ENCODE peak calls at places on chromosomes 13 and 19, in nine cellular contexts. H is fibroblast of lung, U is uterus, G is GM23338, R is PC-9, P is kidney, N is H9, J is tibial nerve, S is foreskin fibroblast. F is an unnamed sample.

GRCh38 chr19:54434862-54435174 is 14.2 kb upstream of the LENG8 start:
- DNase-seq in N (no peak), S (no peak), R (no peak), U (no peak), G (peak; percentile 56), P (peak; percentile 61), H (no peak), J (no peak), F (no peak)

GRCh38 chr13:22517544-22517943 is 663.2 kb upstream of the SGCG start:
- DNase-seq in U (no peak), H (peak; percentile 6), N (no peak), R (no peak), G (peak; percentile 35), J (no peak), S (no peak), P (no peak), F (no peak)

GRCh38 chr13:27573265-27573664 is 47.1 kb downstream of the LNX2 start:
- DNase-seq in S (peak; percentile 61), U (no peak), P (no peak), H (peak; percentile 27), J (no peak), R (peak; percentile 21), N (no peak), G (no peak), F (peak; percentile 6)

GRCh38 chr19:5628919-5629481 is 6.1 kb downstream of the SAFB start:
- DNase-seq in P (no peak), H (no peak), G (no peak), R (no peak), J (no peak), N (no peak), U (no peak), S (no peak), F (no peak)

GRCh38 chr13:79307866-79308298 is 98.2 kb downstream of the RBM26 start:
- DNase-seq in R (no peak), N (peak; percentile 31), H (peak; percentile 26), U (no peak), P (no peak), J (no peak), G (peak; percentile 18), S (peak; percentile 67), F (no peak)

GRCh38 chr13:112943309-112944125 is 25.5 kb upstream of the MCF2L start:
- DNase-seq in U (peak; percentile 21), N (peak; percentile 63), G (peak; percentile 72), H (peak; percentile 11), J (no peak), S (peak; percentile 50), R (peak; percentile 60), P (peak; percentile 86), F (peak; percentile 22)

GRCh38 chr19:13817018-13817614 is 21.9 kb downstream of the ZSWIM4 start:
- DNase-seq in P (no peak), H (no peak), G (peak; percentile 100), J (no peak), U (no peak), R (no peak), N (peak; percentile 99), S (no peak), F (no peak)

GRCh38 chr13:107271226-107271625 is 703.3 kb upstream of the ARGLU1 start:
- DNase-seq in J (no peak), P (no peak), G (peak; percentile 81), H (peak; percentile 44), U (no peak), R (no peak), S (no peak), N (peak; percentile 71), F (no peak)

GRCh38 chr19:43532571-43532961 is 422 bp upstream of the ZNF575 start:
- DNase-seq in S (no peak), J (no peak), R (peak; percentile 58), N (peak; percentile 48), P (peak; percentile 86), G (no peak), H (no peak), U (peak; percentile 60), F (peak; percentile 65)

GRCh38 chr19:5191091-5191490 is 149.5 kb downstream of the PTPRS start:
- DNase-seq in H (no peak), P (no peak), S (no peak), R (no peak), U (no peak), J (no peak), G (no peak), N (no peak), F (no peak)

GRCh38 chr19:2051771-2052704 is 994 bp upstream of the MKNK2 start:
- DNase-seq in P (peak; percentile 87), S (no peak), U (peak; percentile 74), H (peak; percentile 67), J (no peak), R (no peak), N (peak; percentile 30), G (no peak), F (no peak)

GRCh38 chr13:87903568-87903967 is 232.4 kb downstream of the SLITRK5 start:
- DNase-seq in S (no peak), G (no peak), U (no peak), J (no peak), H (peak; percentile 14), N (no peak), P (no peak), R (no peak), F (no peak)

GRCh38 chr19:18761531-18762110 is 29.5 kb downstream of the COMP start:
- DNase-seq in G (no peak), J (no peak), P (peak; percentile 69), N (no peak), H (no peak), S (no peak), U (no peak), R (no peak), F (no peak)

GRCh38 chr19:39382991-39383828 is 7.7 kb downstream of the PAF1 start:
- DNase-seq in P (no peak), N (no peak), R (no peak), U (no peak), G (no peak), J (no peak), H (no peak), S (no peak), F (no peak)

DNA sequence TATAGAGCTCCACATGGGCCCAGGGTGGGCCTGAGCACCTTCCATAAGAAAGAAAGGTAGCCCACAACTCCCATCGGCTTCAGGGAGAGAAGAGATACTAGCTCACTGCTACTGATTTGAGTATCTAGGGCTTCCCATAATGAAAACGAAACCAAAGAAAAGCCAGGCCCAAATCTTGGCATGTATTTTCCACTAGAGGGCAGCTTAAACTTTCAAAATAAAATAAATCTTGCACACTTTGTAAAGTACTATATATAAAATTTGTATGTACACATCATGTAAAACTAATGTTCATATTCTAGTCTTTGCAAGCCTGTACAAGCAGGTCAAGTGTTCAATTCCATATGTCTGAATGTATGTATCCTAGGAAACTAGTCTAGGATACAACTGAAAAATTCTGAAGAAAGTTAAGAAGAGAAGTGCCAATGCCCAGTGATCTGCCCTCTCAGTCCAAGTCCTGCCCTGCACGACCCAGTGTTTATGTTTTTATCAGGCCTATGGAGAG is 475.9 kb downstream of the UQCRFS1 start:
- DNase-seq in H (peak; percentile 65), U (no peak), P (no peak), N (no peak), S (peak; percentile 69), G (peak; percentile 65), J (peak; percentile 19), R (no peak), F (peak; percentile 7)
- TF ChIP-seq CTCF in H (peak; percentile 60), U (peak; percentile 47), P (peak; percentile 56), N (peak; percentile 79), S (peak; percentile 45), G (peak; percentile 49), J (peak; percentile 30), R (peak; percentile 63), F (peak; percentile 42)

DNA sequence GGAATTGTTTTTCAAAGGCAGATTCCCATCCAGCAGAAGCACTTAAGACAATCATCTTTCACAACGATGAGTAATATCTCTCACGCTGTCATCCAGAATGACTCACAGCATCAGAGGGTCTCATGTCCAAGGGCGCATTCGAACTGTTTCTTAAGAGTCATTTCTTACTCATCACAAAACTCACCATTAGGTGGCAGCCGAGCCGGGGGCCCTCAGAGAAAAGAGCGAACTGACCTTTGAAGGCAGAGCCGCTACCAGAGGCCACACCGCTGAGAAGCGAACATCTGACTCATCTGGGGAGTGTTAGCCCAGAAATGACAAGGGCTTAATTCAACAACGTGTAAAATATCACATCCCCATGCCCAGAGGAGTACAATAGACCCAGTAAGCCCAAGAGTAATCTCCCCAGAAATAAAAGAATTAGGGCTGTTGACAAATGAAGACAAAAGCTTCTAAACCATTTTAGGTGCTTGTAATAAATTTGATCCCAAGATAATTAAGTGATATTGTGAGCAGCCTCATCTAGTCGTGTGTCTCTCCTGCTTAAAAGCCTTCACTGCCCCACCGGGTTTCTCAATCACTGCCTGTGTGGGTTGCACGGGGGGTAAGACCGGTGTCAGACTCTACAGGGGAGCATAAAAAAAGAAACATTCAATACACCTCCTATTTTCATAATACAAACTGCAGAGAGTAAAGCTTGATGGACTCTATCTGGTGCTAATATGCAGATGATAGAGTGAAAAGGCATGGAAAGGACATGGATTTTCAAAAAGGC is 96.2 kb downstream of the CYSLTR2 start:
- DNase-seq in U (peak; percentile 88), P (peak; percentile 88), G (peak; percentile 82), S (peak; percentile 98), H (peak; percentile 99), J (peak; percentile 83), R (peak; percentile 62), N (peak; percentile 72), F (peak; percentile 75)
- TF ChIP-seq CTCF in U (peak; percentile 51), P (peak; percentile 34), G (peak; percentile 69), S (peak; percentile 64), H (peak; percentile 61), J (peak; percentile 34), R (peak; percentile 64), N (peak; percentile 69), F (peak; percentile 24)

GRCh38 chr13:46052314-46053161 is at the start of gene ZC3H13:
- DNase-seq in N (peak; percentile 96), H (peak; percentile 96), S (peak; percentile 98), P (peak; percentile 97), J (peak; percentile 90), U (peak; percentile 89), G (peak; percentile 98), R (peak; percentile 87), F (peak; percentile 86)
- TF ChIP-seq CTCF in N (peak; percentile 56), H (peak; percentile 39), S (peak; percentile 36), P (peak; percentile 18), J (peak; percentile 16), U (peak; percentile 28), G (no peak), R (peak; percentile 47), F (peak; percentile 26)

DNA sequence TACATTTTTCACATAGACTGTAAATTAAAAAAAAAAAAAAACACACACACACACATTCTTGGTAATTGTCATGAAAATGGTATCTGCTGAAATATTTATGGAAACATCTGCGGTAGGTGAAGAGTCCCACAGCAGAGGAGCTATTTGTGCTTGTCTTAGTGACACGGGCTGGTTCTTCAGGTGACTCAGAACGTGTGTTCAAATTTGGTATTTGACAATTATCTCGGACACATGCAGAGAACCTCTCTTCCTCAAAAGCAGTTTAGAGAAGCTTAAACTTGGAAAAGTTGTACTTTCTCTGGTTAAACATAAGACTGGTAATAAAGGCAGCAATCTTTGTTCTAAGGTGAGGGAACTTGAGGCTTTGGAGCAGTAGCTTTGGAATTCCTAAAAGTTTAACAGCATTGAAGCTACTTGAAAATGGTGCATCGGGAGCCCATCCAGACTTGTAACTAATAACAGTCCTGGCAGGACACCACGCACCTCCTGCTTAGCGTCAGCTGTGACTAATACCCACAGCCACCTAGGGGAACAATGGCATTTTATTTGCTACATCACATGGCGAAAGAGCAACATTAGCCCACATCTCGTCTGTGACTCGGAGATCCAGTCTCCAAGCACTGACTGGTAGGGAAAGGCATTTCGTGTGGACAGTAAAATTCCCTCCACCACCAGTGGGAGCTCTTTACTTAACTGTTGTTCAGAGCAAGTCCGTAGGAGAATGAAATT is 1505.1 kb upstream of the SLC10A2 start:
- DNase-seq in J (peak; percentile 85), U (peak; percentile 39), N (peak; percentile 75), R (peak; percentile 72), H (peak; percentile 88), P (no peak), G (peak; percentile 79), S (peak; percentile 89), F (peak; percentile 60)
- TF ChIP-seq CTCF in J (peak; percentile 43), U (peak; percentile 62), N (peak; percentile 71), R (peak; percentile 78), H (peak; percentile 96), P (peak; percentile 74), G (peak; percentile 89), S (peak; percentile 67), F (no peak)

GRCh38 chr13:113947321-113948033 is 26.4 kb downstream of the C13orf46 start:
- DNase-seq in P (peak; percentile 65), J (peak; percentile 72), G (peak; percentile 27), N (peak; percentile 49), S (peak; percentile 88), U (peak; percentile 82), R (peak; percentile 45), H (peak; percentile 64), F (peak; percentile 10)
- TF ChIP-seq CTCF in P (peak; percentile 62), J (peak; percentile 55), G (peak; percentile 54), N (peak; percentile 53), S (peak; percentile 63), U (peak; percentile 86), R (peak; percentile 68), H (peak; percentile 73), F (no peak)

F was measured in Calu3.